ENCODE peak calls at places on chromosomes 12 and 14, in seven cellular contexts. One of them, this sample, is unnamed.

GRCh38 chr12:104263580-104264358 is 39.8 kb upstream of the EID3 start:
- DNase-seq in iris pigment epithelial cell: peak
- DNase-seq in NCI-H1417: no peak
- DNase-seq in neuronal stem cell: no peak
- DNase-seq in NCI-H345: peak
- DNase-seq in GM20000: no peak
- DNase-seq in EL: peak
- DNase-seq in this sample: no peak

GRCh38 chr14:94079891-94080605 is 954 bp downstream of the DDX24 start:
- DNase-seq in iris pigment epithelial cell: no peak
- DNase-seq in NCI-H1417: no peak
- DNase-seq in neuronal stem cell: no peak
- DNase-seq in NCI-H345: no peak
- DNase-seq in GM20000: no peak
- DNase-seq in EL: no peak
- DNase-seq in this sample: no peak

GRCh38 chr14:82796081-82796480 is 1262.4 kb upstream of the SEL1L start:
- DNase-seq in iris pigment epithelial cell: no peak
- DNase-seq in NCI-H1417: no peak
- DNase-seq in neuronal stem cell: peak
- DNase-seq in NCI-H345: no peak
- DNase-seq in GM20000: no peak
- DNase-seq in EL: no peak
- DNase-seq in this sample: no peak

GRCh38 chr14:49982522-49982951 is 89.7 kb downstream of the ARF6 start:
- DNase-seq in iris pigment epithelial cell: peak
- DNase-seq in NCI-H1417: no peak
- DNase-seq in neuronal stem cell: no peak
- DNase-seq in NCI-H345: no peak
- DNase-seq in GM20000: no peak
- DNase-seq in EL: peak
- DNase-seq in this sample: no peak

GRCh38 chr14:49962616-49963015 is 69.7 kb downstream of the ARF6 start:
- DNase-seq in iris pigment epithelial cell: no peak
- DNase-seq in NCI-H1417: no peak
- DNase-seq in neuronal stem cell: no peak
- DNase-seq in NCI-H345: no peak
- DNase-seq in GM20000: peak
- DNase-seq in EL: no peak
- DNase-seq in this sample: peak

GRCh38 chr14:100673085-100673806 is 53.4 kb upstream of the DLK1 start:
- DNase-seq in iris pigment epithelial cell: no peak
- DNase-seq in NCI-H1417: peak
- DNase-seq in neuronal stem cell: no peak
- DNase-seq in NCI-H345: peak
- DNase-seq in GM20000: no peak
- DNase-seq in EL: no peak
- DNase-seq in this sample: peak

GRCh38 chr12:61821381-61821780 is 438.8 kb upstream of the USP15 start:
- DNase-seq in iris pigment epithelial cell: no peak
- DNase-seq in NCI-H1417: no peak
- DNase-seq in neuronal stem cell: no peak
- DNase-seq in NCI-H345: no peak
- DNase-seq in GM20000: no peak
- DNase-seq in EL: no peak
- DNase-seq in this sample: no peak

GRCh38 chr14:94612580-94613554 is 676 bp downstream of the SERPINA3 start:
- DNase-seq in iris pigment epithelial cell: no peak
- DNase-seq in NCI-H1417: no peak
- DNase-seq in neuronal stem cell: no peak
- DNase-seq in NCI-H345: no peak
- DNase-seq in GM20000: no peak
- DNase-seq in EL: no peak
- DNase-seq in this sample: no peak

GRCh38 chr12:48979602-48980388 is 1.7 kb downstream of the WNT1 start:
- DNase-seq in iris pigment epithelial cell: no peak
- DNase-seq in NCI-H1417: no peak
- DNase-seq in neuronal stem cell: no peak
- DNase-seq in NCI-H345: no peak
- DNase-seq in GM20000: peak
- DNase-seq in EL: no peak
- DNase-seq in this sample: peak

GRCh38 chr12:32917094-32917611 is 20.6 kb upstream of the PKP2 start:
- DNase-seq in iris pigment epithelial cell: peak
- DNase-seq in NCI-H1417: no peak
- DNase-seq in neuronal stem cell: no peak
- DNase-seq in NCI-H345: no peak
- DNase-seq in GM20000: no peak
- DNase-seq in EL: peak
- DNase-seq in this sample: no peak

GRCh38 chr12:25875661-25876060 is 82.8 kb upstream of the RASSF8 start:
- DNase-seq in iris pigment epithelial cell: no peak
- DNase-seq in NCI-H1417: no peak
- DNase-seq in neuronal stem cell: no peak
- DNase-seq in NCI-H345: no peak
- DNase-seq in GM20000: no peak
- DNase-seq in EL: no peak
- DNase-seq in this sample: no peak

GRCh38 chr12:6963016-6963731 is 7.3 kb downstream of the PHB2 start:
- DNase-seq in iris pigment epithelial cell: no peak
- DNase-seq in NCI-H1417: peak
- DNase-seq in neuronal stem cell: no peak
- DNase-seq in NCI-H345: peak
- DNase-seq in GM20000: no peak
- DNase-seq in EL: no peak
- DNase-seq in this sample: peak

GRCh38 chr12:114355389-114356088 is 50.4 kb downstream of the TBX5 start:
- DNase-seq in iris pigment epithelial cell: no peak
- DNase-seq in NCI-H1417: no peak
- DNase-seq in neuronal stem cell: no peak
- DNase-seq in NCI-H345: no peak
- DNase-seq in GM20000: no peak
- DNase-seq in EL: no peak
- DNase-seq in this sample: no peak

GRCh38 chr12:88571543-88571942 is 8.7 kb downstream of the KITLG start:
- DNase-seq in iris pigment epithelial cell: peak
- DNase-seq in NCI-H1417: no peak
- DNase-seq in neuronal stem cell: no peak
- DNase-seq in NCI-H345: no peak
- DNase-seq in GM20000: no peak
- DNase-seq in EL: no peak
- DNase-seq in this sample: no peak

GRCh38 chr14:29348504-29348903 is 579.1 kb downstream of the PRKD1 start:
- DNase-seq in iris pigment epithelial cell: peak
- DNase-seq in NCI-H1417: no peak
- DNase-seq in neuronal stem cell: no peak
- DNase-seq in NCI-H345: no peak
- DNase-seq in GM20000: no peak
- DNase-seq in EL: peak
- DNase-seq in this sample: no peak

GRCh38 chr14:52268191-52269061 is 928 bp downstream of the PTGDR start:
- DNase-seq in iris pigment epithelial cell: peak
- DNase-seq in NCI-H1417: no peak
- DNase-seq in neuronal stem cell: peak
- DNase-seq in NCI-H345: no peak
- DNase-seq in GM20000: no peak
- DNase-seq in EL: peak
- DNase-seq in this sample: no peak

GRCh38 chr14:45135181-45135580 is 549 bp upstream of the FANCM start:
- DNase-seq in iris pigment epithelial cell: peak
- DNase-seq in NCI-H1417: no peak
- DNase-seq in neuronal stem cell: no peak
- DNase-seq in NCI-H345: peak
- DNase-seq in GM20000: no peak
- DNase-seq in EL: peak
- DNase-seq in this sample: no peak

GRCh38 chr12:8590842-8591545 is 21.7 kb downstream of the AICDA start:
- DNase-seq in iris pigment epithelial cell: no peak
- DNase-seq in NCI-H1417: no peak
- DNase-seq in neuronal stem cell: no peak
- DNase-seq in NCI-H345: no peak
- DNase-seq in GM20000: peak
- DNase-seq in EL: no peak
- DNase-seq in this sample: no peak

GRCh38 chr14:51533160-51533559 is 118.5 kb upstream of the FRMD6 start:
- DNase-seq in iris pigment epithelial cell: peak
- DNase-seq in NCI-H1417: no peak
- DNase-seq in neuronal stem cell: no peak
- DNase-seq in NCI-H345: no peak
- DNase-seq in GM20000: no peak
- DNase-seq in EL: peak
- DNase-seq in this sample: no peak

GRCh38 chr12:122159879-122160278 is 14.1 kb downstream of the IL31 start:
- DNase-seq in iris pigment epithelial cell: no peak
- DNase-seq in NCI-H1417: no peak
- DNase-seq in neuronal stem cell: no peak
- DNase-seq in NCI-H345: no peak
- DNase-seq in GM20000: no peak
- DNase-seq in EL: no peak
- DNase-seq in this sample: no peak

GRCh38 chr12:68893741-68894140 is 39.2 kb downstream of the CPM start:
- DNase-seq in iris pigment epithelial cell: no peak
- DNase-seq in NCI-H1417: no peak
- DNase-seq in neuronal stem cell: no peak
- DNase-seq in NCI-H345: no peak
- DNase-seq in GM20000: no peak
- DNase-seq in EL: no peak
- DNase-seq in this sample: no peak

GRCh38 chr12:7709969-7710368 is 1.3 kb upstream of the DPPA3 start:
- DNase-seq in iris pigment epithelial cell: no peak
- DNase-seq in NCI-H1417: no peak
- DNase-seq in neuronal stem cell: no peak
- DNase-seq in NCI-H345: no peak
- DNase-seq in GM20000: no peak
- DNase-seq in EL: no peak
- DNase-seq in this sample: no peak

GRCh38 chr14:91470216-91470615 is 39.9 kb downstream of the PPP4R3A start:
- DNase-seq in iris pigment epithelial cell: no peak
- DNase-seq in NCI-H1417: no peak
- DNase-seq in neuronal stem cell: no peak
- DNase-seq in NCI-H345: no peak
- DNase-seq in GM20000: no peak
- DNase-seq in EL: no peak
- DNase-seq in this sample: no peak

GRCh38 chr12:80175307-80175930 is 76.1 kb downstream of the OTOGL start:
- DNase-seq in iris pigment epithelial cell: no peak
- DNase-seq in NCI-H1417: no peak
- DNase-seq in neuronal stem cell: no peak
- DNase-seq in NCI-H345: no peak
- DNase-seq in GM20000: no peak
- DNase-seq in EL: no peak
- DNase-seq in this sample: no peak

GRCh38 chr14:97298331-97298730 is 501.1 kb downstream of the VRK1 start:
- DNase-seq in iris pigment epithelial cell: no peak
- DNase-seq in NCI-H1417: no peak
- DNase-seq in neuronal stem cell: no peak
- DNase-seq in NCI-H345: no peak
- DNase-seq in GM20000: no peak
- DNase-seq in EL: no peak
- DNase-seq in this sample: no peak

GRCh38 chr12:65725376-65725775 is 98.9 kb upstream of the HMGA2 start:
- DNase-seq in iris pigment epithelial cell: peak
- DNase-seq in NCI-H1417: no peak
- DNase-seq in neuronal stem cell: no peak
- DNase-seq in NCI-H345: no peak
- DNase-seq in GM20000: no peak
- DNase-seq in EL: peak
- DNase-seq in this sample: no peak